ENCODE peak calls at places on chromosomes 12 and 14, in four cellular contexts. A, Z, V and P are unnamed samples.

GRCh38 chr12:104742551-104742961 is 215.5 kb downstream of the SLC41A2 start:
- DNase-seq in Z (no peak), A (peak; percentile 30), V (no peak), P (no peak)

GRCh38 chr12:114092981-114093380 is 126.9 kb upstream of the RBM19 start:
- DNase-seq in A (no peak), V (no peak), Z (no peak), P (no peak)

GRCh38 chr14:99271951-99272668 is at the start of gene BCL11B:
- DNase-seq in V (peak; percentile 71), Z (peak; percentile 92), A (peak; percentile 38), P (peak; percentile 91)

GRCh38 chr12:46259713-46260112 is 9.1 kb downstream of the SLC38A1 start:
- DNase-seq in A (no peak), Z (no peak), V (no peak), P (no peak)

GRCh38 chr14:87745507-87746118 is 247.4 kb downstream of the GALC start:
- DNase-seq in Z (peak; percentile 79), A (no peak), V (peak; percentile 53), P (peak; percentile 68)

GRCh38 chr12:88665051-88665450 is 84.8 kb upstream of the KITLG start:
- DNase-seq in V (peak; percentile 78), A (no peak), Z (no peak), P (peak; percentile 41)

GRCh38 chr14:91466192-91466591 is 43.9 kb downstream of the PPP4R3A start:
- DNase-seq in V (no peak), Z (no peak), A (no peak), P (no peak)

GRCh38 chr12:93944196-93944595 is 204.2 kb upstream of the PLXNC1 start:
- DNase-seq in V (peak; percentile 18), A (no peak), Z (no peak), P (no peak)

DNA sequence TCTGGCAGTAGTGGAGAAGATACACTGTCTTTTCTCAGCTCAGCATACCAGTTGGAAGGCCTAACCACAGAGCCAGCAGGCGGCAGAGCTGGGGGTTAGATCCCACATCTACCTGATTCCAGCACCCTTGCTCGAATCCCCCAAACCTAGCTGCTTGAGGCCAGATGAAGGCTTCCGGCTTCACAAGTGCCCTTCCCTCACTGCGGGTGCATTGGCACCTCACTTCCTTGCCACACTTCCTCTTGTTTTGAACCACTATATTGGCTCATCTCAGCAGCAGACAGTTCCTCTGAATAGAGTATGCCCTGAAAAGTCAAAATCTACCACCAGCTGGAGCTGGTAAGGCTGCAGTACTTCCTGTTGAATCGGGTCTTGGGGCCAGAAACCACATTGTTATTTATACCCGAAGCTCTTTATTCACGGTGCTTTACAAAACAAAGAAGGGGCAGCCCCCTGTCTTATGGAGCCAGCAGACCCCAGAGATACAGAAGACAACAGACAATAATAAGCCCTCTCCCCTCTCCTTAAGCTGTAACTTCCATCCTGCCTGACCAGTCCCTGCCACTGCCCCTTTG is 233.7 kb downstream of the EFCAB11 start:
- DNase-seq in V (no peak), A (peak; percentile 35), Z (peak; percentile 40), P (no peak)
- TF ChIP-seq CTCF in V (no peak), A (no peak), Z (no peak), P (no peak)

GRCh38 chr12:27384261-27384590 is 51.6 kb downstream of the BMAL2 start:
- DNase-seq in V (no peak), A (no peak), Z (no peak), P (no peak)

GRCh38 chr12:27382924-27383323 is 50.3 kb downstream of the BMAL2 start:
- DNase-seq in V (no peak), Z (no peak), A (no peak), P (no peak)

GRCh38 chr12:27385756-27386155 is 53.1 kb downstream of the BMAL2 start:
- DNase-seq in Z (no peak), A (no peak), V (no peak), P (no peak)

GRCh38 chr12:27383429-27384260 is 51.0 kb downstream of the BMAL2 start:
- DNase-seq in V (peak; percentile 94), Z (peak; percentile 91), A (peak; percentile 62), P (peak; percentile 95)

GRCh38 chr12:27382126-27382795 is 49.6 kb downstream of the BMAL2 start:
- DNase-seq in Z (no peak), V (peak; percentile 95), A (no peak), P (no peak)
- H3K4me3 ChIP-seq in Z (no peak overlapping the region), V (no peak overlapping the region), A (no peak overlapping the region), P (no peak overlapping the region)

GRCh38 chr14:93655078-93655750 is 133.1 kb downstream of the PRIMA1 start:
- DNase-seq in A (no peak), Z (peak; percentile 97), V (peak; percentile 61), P (peak; percentile 63)
- TF ChIP-seq CTCF in A (peak; percentile 38), Z (peak; percentile 73), V (peak; percentile 50), P (peak; percentile 56)

GRCh38 chr12:120238839-120239445 is 26.6 kb downstream of the PXN start:
- DNase-seq in V (no peak), A (no peak), Z (no peak), P (no peak)

GRCh38 chr12:120240495-120240833 is 25.1 kb downstream of the PXN start:
- DNase-seq in V (no peak), Z (no peak), A (no peak), P (no peak)

GRCh38 chr12:120236124-120236398 is 29.5 kb downstream of the PXN start:
- DNase-seq in A (no peak), V (no peak), Z (no peak), P (no peak)

GRCh38 chr12:120239776-120240494 is 25.6 kb downstream of the PXN start:
- DNase-seq in V (no peak), Z (no peak), A (no peak), P (no peak)

GRCh38 chr12:120238224-120238616 is 27.3 kb downstream of the PXN start:
- DNase-seq in A (no peak), V (no peak), Z (no peak), P (no peak)
- H3K4me3 ChIP-seq in A (peak overlapping the region; percentile 10), V (no peak overlapping the region), Z (no peak overlapping the region), P (no peak overlapping the region)

GRCh38 chr14:96565811-96566210 is 63.6 kb downstream of the PAPOLA start:
- DNase-seq in A (no peak), V (no peak), Z (no peak), P (no peak)

GRCh38 chr14:96571311-96571710 is 69.1 kb downstream of the PAPOLA start:
- DNase-seq in Z (no peak), V (no peak), A (no peak), P (no peak)

GRCh38 chr14:96564389-96564788 is 62.2 kb downstream of the PAPOLA start:
- DNase-seq in Z (no peak), V (peak; percentile 14), A (no peak), P (no peak)

GRCh38 chr14:96568646-96569045 is 66.5 kb downstream of the PAPOLA start:
- DNase-seq in V (no peak), Z (no peak), A (no peak), P (no peak)

DNA sequence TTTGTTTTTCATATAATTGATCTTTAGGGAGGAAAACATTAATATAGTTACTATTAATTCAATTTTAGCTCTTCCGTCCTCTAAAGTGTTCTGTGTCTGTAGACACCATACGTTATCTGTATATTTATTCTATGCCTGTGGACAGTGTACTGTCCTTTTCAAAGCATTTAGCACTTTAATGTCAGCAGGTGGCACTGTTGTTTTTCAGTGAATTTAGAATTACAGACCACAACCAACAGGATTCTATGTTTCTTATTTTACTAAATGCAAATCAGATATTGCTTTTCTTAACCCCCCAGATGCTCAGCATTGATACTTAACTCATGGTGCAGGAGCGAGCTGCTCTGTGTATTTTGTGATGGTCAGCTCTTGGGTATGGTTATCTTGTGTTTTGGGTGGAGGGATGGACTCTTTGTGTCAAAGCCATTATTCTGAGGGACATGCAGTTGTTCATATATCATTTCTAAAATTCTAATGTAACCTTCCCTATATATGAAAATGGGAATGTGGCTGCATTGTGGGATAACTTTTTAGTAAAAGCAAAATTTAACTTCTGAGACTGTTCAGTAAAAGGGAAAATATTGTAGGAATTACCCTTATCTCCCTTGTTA is 65.2 kb downstream of the PAPOLA start:
- DNase-seq in Z (peak; percentile 55), A (no peak), V (peak; percentile 51), P (peak; percentile 46)
- TF ChIP-seq CTCF in Z (peak; percentile 46), A (peak; percentile 45), V (peak; percentile 67), P (peak; percentile 53)

DNA sequence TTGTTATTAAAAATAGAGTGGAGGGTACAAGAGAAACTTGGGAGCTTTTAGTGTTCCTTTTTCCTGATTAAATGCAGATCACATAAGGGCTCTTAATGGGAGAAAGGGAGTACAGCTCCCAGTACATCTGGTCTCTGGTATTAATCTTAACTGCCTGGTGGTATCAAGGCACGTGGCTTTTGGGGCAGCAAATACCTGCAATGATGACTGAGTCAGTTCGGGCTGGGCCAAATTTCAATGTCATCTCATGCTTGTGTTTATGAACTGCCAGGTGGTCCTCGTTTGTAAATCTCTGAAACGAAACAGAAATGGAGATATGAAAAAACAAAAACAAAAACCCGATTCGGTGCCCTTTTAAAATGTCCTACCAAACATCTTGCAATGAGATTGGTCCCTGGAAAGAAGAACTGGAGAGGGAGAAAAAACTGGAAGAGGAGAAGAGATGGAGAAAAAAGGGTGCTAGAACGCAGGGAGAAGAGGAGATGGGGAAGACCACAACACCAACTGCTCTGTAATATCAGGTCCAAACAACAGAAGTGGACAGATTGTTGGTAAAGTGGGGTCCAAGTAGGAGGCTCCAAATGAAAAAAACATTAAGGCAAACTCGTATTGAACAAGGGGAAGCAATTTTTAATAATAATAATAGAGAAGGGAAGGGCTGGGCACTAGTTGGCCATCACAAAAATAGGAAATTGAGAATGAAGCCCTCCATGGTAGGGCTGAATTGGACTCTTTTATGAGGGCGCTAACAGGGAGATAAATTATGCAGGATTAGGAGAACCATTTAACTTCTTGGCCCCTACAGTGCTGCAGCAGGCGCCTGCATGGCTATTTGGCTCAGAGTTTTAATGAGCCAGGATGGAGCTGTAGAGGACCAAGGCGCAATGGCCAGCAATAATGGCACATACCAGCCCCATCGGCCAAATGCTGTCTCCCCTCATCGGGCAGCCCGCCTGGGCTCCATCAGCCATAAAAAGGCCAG is 45.4 kb upstream of the NPFF start:
- DNase-seq in A (no peak), V (no peak), Z (no peak), P (no peak)
- H3K4me3 ChIP-seq in A (no peak overlapping the region), V (no peak overlapping the region), Z (no peak overlapping the region), P (no peak overlapping the region)

GRCh38 chr14:20485900-20486299 is 16.7 kb downstream of the PNP start:
- DNase-seq in A (no peak), V (no peak), Z (peak; percentile 62), P (no peak)

GRCh38 chr14:20490563-20490962 is 14.8 kb upstream of the RNASE10 start:
- DNase-seq in A (no peak), V (no peak), Z (peak; percentile 10), P (no peak)

GRCh38 chr14:20489093-20489994 is 16.0 kb upstream of the RNASE10 start:
- DNase-seq in Z (no peak), A (no peak), V (peak; percentile 57), P (peak; percentile 79)

GRCh38 chr14:20486700-20487401 is 17.6 kb downstream of the PNP start:
- DNase-seq in V (no peak), A (no peak), Z (no peak), P (no peak)

DNA sequence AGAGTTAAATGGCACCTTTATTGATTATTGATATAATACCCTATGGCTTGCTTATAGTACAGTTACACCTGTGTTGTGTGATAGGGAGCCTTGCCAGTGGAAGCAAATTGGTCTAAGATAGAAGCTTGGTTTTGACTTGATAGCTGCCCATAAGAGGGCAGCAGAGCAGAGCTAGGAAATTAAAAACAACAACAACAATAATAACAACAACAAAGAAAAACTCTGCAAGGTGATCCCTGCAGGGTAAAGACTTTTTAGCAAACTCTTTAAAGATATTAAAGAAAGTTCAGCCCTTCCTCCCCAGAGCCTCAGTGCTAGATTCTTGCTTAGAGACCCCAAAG is 18.0 kb upstream of the RNASE10 start:
- DNase-seq in Z (peak; percentile 17), V (no peak), A (no peak), P (peak; percentile 13)
- TF ChIP-seq CTCF in Z (peak; percentile 48), V (peak; percentile 5), A (no peak), P (peak; percentile 27)